ENCODE peak calls at places on chromosomes 3 and 15, in seven cellular contexts. N is GM23338, G is SK-N-SH, H is spleen, W is endothelial cell of umbilical vein, K is breast epithelium, J is sigmoid colon. B is an unnamed sample.

GRCh38 chr15:90143176-90143655 is 40.9 kb upstream of the IDH2 start:
- DNase-seq in N (peak), H (peak), W (peak), J (peak), G (peak), K (peak), B (no peak)

GRCh38 chr3:71658131-71658530 is 67.1 kb downstream of the EIF4E3 start:
- DNase-seq in N (no peak), K (peak), G (no peak), H (no peak), J (peak), W (peak), B (no peak)

GRCh38 chr15:42491540-42492225 is 742 bp upstream of the ZNF106 start:
- DNase-seq in H (no peak), W (no peak), K (no peak), J (no peak), N (no peak), G (no peak), B (no peak)

GRCh38 chr3:61966200-61966599 is 404.8 kb downstream of the PTPRG start:
- DNase-seq in G (no peak), J (no peak), N (peak), K (no peak), H (no peak), W (no peak), B (no peak)

GRCh38 chr3:52109556-52110380 is 44.5 kb downstream of the POC1A start:
- DNase-seq in W (peak), N (no peak), K (no peak), J (peak), G (peak), H (peak), B (no peak)

GRCh38 chr3:8625991-8626390 is 18.6 kb downstream of the SSUH2 start:
- DNase-seq in G (no peak), H (no peak), K (no peak), N (no peak), J (peak), W (no peak), B (no peak)

GRCh38 chr15:78298983-78299301 is 467 bp downstream of the SKIC8 start:
- DNase-seq in W (no peak), H (no peak), J (no peak), K (no peak), N (no peak), G (no peak), B (no peak)

GRCh38 chr3:185630182-185630622 is 44.1 kb downstream of the SENP2 start:
- DNase-seq in H (no peak), N (no peak), K (no peak), J (no peak), W (peak), G (no peak), B (no peak)

GRCh38 chr3:77227567-77227966 is 187.7 kb downstream of the ROBO2 start:
- DNase-seq in G (no peak), J (no peak), H (no peak), K (no peak), N (no peak), W (no peak), B (no peak)

GRCh38 chr3:40313975-40314860 is 4.7 kb downstream of the EIF1B start:
- DNase-seq in J (no peak), W (peak), G (no peak), N (no peak), K (no peak), H (no peak), B (no peak)

GRCh38 chr3:158471639-158472294 is 99.2 kb upstream of the MLF1 start:
- DNase-seq in G (no peak), N (no peak), W (peak), H (no peak), K (no peak), J (no peak), B (no peak)

DNA sequence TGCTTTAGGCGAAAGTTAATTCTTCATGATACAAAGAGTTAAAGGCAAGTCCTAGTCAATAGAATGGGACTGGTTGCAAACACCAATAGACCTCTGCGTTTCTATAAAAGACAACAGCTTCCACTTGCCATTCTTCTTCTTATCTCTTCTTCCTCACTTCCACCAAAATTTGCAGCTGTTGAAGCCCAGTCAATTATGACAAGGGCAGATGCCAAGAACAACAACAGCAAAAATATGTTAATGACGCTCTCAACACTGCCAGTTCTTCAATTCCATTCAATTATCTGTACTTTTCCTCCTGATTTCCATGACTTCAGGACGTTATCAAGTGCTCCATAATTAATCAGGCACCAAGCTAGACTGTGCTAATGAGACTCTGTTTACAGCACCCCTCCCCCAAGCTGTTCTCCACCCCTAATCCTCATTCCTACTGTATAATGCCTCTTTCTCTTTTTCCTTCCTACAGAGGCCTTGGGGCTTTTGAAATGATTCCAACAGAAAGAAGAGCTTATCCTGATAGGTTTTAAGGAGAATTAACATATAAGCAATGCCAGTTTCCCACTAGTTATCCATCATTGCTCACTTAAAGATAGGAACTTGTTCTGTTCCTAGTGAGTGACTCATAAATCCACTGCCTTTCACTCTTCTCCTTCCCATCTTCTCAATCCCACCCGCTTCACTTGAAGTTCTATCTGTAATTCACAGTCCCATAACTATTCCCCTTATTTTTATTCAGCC is 1160.4 kb downstream of the IGSF11 start:
- DNase-seq in K (no peak), H (no peak), G (no peak), J (no peak), W (peak), N (no peak), B (no peak)
- TF ChIP-seq POLR2AphosphoS5 in K (no peak), H (no peak), G (no peak), J (no peak), W (no peak), N (no peak), B (no peak)

GRCh38 chr15:77224352-77224751 is 153.4 kb upstream of the TSPAN3 start:
- DNase-seq in K (no peak), W (peak), J (no peak), N (no peak), G (no peak), H (no peak), B (no peak)
- H3K27ac ChIP-seq in K (no peak), W (peak), J (no peak), N (peak), G (peak), H (peak), B (no peak)

GRCh38 chr3:45783667-45784066 is 12.7 kb downstream of the SLC6A20 start:
- DNase-seq in K (no peak), H (no peak), G (no peak), J (no peak), N (peak), W (no peak), B (peak)
- TF ChIP-seq CTCF in K (no peak), H (no peak), G (no peak), J (no peak), N (peak), W (no peak), B (no peak)

DNA sequence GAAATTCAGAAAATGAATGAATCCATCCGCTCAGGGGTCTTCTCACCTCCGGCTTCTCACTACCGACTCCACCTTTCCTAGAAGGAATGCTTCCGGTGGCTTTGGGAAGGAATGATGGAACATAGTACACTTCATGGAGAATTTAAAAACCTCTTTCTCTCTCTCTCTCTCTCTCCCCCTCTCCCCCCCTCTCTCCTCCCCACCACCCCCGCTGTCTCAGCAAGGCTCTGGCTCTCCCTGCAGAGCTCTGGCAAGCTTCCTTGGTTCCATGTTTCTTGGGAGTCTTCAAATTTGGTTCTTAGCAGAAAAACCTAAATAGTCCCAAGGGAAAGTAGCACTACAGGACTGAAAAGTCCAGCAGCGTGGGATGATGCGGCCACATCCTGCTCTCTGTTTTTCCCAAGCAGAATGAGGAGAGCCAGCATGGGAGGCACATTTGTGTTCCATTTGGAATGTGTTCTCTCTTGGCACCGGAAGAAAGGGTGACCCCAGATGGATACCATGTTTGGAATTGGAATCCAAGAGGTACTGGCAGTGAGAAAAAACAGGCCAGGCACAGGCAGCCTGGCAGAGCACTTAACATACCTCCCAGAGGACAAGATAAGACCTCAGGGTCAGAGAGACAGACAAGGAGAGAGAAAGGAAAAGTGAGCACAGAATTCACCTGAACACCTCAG is at the start of gene POPDC2:
- DNase-seq in W (no peak), K (no peak), N (no peak), H (no peak), G (peak), J (peak), B (no peak)
- TF ChIP-seq POLR2AphosphoS5 in W (no peak), K (peak), N (no peak), H (no peak), G (peak), J (peak), B (no peak)

GRCh38 chr15:86735244-86736040 is 655.8 kb downstream of the AGBL1 start:
- DNase-seq in G (no peak), N (no peak), W (no peak), J (no peak), K (no peak), H (no peak), B (no peak)
- H3K27ac ChIP-seq in G (no peak), N (no peak), W (no peak), J (no peak), K (no peak), H (no peak), B (no peak)

B was measured in vagina.